ENCODE peak calls at places on chromosomes 6 and 20, in four cellular contexts. K is type B pancreatic cell, P is astrocyte of the spinal cord, V is IMR-90. S is an unnamed sample.

GRCh38 chr6:53696351-53696750 is 30.8 kb upstream of the KLHL31 start:
- DNase-seq in K (no peak), P (no peak), V (no peak), S (no peak)

GRCh38 chr6:154605207-154605877 is 94.9 kb upstream of the CNKSR3 start:
- DNase-seq in K (no peak), P (peak; percentile 73), V (no peak), S (no peak)

GRCh38 chr6:56756791-56757582 is 114.3 kb upstream of the DST start:
- DNase-seq in K (no peak), P (no peak), V (peak; percentile 45), S (no peak)

GRCh38 chr20:33666293-33667244 is at the start of gene ACTL10:
- DNase-seq in K (peak; percentile 94), P (peak; percentile 98), V (peak; percentile 96), S (peak; percentile 98)

GRCh38 chr20:5220334-5221077 is 93.7 kb downstream of the CDS2 start:
- DNase-seq in K (no peak), P (no peak), V (no peak), S (no peak)

GRCh38 chr6:12980741-12981140 is 264.2 kb downstream of the PHACTR1 start:
- DNase-seq in K (no peak), P (no peak), V (no peak), S (no peak)

GRCh38 chr6:100260584-100260983 is 204.1 kb downstream of the SIM1 start:
- DNase-seq in K (no peak), P (no peak), V (peak; percentile 6), S (no peak)

GRCh38 chr20:12433724-12434123 is 516.0 kb downstream of the BTBD3 start:
- DNase-seq in K (no peak), P (no peak), V (no peak), S (no peak)

GRCh38 chr20:36421641-36422040 is 115.5 kb downstream of the DLGAP4 start:
- DNase-seq in K (no peak), P (no peak), V (no peak), S (no peak)

GRCh38 chr6:158688860-158689259 is 39.0 kb downstream of the SYTL3 start:
- DNase-seq in K (no peak), P (no peak), V (peak; percentile 67), S (no peak)

GRCh38 chr6:5282191-5282623 is 20.9 kb downstream of the FARS2 start:
- DNase-seq in K (no peak), P (no peak), V (no peak), S (no peak)

GRCh38 chr6:52231411-52232127 is 12.7 kb downstream of the IL17F start:
- DNase-seq in K (no peak), P (no peak), V (no peak), S (no peak)

GRCh38 chr6:128710305-128710704 is 172.6 kb upstream of the LAMA2 start:
- DNase-seq in K (no peak), P (peak; percentile 13), V (peak; percentile 61), S (peak; percentile 86)

GRCh38 chr6:43683708-43684455 is 3.7 kb downstream of the MRPS18A start:
- DNase-seq in K (no peak), P (no peak), V (no peak), S (no peak)

GRCh38 chr6:56890683-56891429 is 64.1 kb upstream of the BEND6 start:
- DNase-seq in K (no peak), P (peak; percentile 86), V (peak; percentile 97), S (peak; percentile 95)

GRCh38 chr20:20658871-20659415 is 53.5 kb downstream of the RALGAPA2 start:
- DNase-seq in K (no peak), P (peak; percentile 45), V (no peak), S (no peak)

GRCh38 chr6:11393713-11394627 is 143.6 kb upstream of the TMEM170B start:
- DNase-seq in K (no peak), P (peak; percentile 64), V (peak; percentile 3), S (peak; percentile 42)

GRCh38 chr20:916825-917224 is 691 bp upstream of the ANGPT4 start:
- DNase-seq in K (no peak), P (no peak), V (no peak), S (no peak)

DNA sequence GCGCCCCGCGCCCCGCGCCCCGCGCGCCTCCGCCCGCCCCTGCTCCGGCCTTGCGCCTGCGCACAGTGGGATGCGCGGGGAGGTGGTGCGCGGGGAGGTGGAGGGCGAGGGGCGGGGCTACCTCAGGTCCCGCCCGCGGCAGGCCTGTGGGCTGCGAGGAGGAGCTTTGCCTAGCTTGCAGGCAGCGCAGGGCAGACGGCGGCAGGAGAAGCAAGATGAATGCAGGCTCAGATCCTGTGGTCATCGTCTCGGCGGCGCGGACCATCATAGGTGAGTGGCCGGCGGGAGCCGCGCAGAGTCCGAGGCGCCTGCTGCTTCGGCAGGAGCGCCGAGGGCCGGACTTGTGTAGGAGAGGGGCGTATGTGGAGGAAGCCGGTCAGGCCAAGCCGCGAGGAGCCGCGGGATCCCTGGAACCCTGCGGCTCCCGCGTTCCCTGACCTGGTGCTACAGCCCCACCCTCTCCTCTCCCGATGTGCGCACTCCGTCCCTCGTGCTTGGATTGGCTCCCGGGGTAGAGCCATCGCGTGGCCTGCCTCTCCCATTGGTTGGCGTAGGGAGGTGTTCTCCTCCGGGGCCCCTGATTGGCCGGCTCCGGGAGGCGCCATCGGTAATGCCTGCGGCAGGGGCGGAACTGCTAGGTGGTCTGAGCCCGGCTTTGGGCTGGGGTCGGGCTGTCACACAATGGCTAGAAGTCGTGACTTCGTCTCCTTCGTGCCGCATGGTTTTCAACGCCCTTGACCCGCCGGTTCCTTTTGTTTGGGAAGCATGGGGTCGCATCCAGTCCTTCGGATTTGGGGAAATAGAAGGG is at the start of gene ACAT2:
- DNase-seq in K (peak; percentile 94), P (peak; percentile 95), V (peak; percentile 92), S (peak; percentile 90)
- TF ChIP-seq CTCF in K (no peak), P (no peak), V (no peak), S (no peak)

GRCh38 chr6:47810885-47811284 is 29.1 kb downstream of the OPN5 start:
- DNase-seq in K (no peak), P (no peak), V (no peak), S (no peak)
- TF ChIP-seq CTCF in K (no peak), P (no peak), V (no peak), S (no peak)

DNA sequence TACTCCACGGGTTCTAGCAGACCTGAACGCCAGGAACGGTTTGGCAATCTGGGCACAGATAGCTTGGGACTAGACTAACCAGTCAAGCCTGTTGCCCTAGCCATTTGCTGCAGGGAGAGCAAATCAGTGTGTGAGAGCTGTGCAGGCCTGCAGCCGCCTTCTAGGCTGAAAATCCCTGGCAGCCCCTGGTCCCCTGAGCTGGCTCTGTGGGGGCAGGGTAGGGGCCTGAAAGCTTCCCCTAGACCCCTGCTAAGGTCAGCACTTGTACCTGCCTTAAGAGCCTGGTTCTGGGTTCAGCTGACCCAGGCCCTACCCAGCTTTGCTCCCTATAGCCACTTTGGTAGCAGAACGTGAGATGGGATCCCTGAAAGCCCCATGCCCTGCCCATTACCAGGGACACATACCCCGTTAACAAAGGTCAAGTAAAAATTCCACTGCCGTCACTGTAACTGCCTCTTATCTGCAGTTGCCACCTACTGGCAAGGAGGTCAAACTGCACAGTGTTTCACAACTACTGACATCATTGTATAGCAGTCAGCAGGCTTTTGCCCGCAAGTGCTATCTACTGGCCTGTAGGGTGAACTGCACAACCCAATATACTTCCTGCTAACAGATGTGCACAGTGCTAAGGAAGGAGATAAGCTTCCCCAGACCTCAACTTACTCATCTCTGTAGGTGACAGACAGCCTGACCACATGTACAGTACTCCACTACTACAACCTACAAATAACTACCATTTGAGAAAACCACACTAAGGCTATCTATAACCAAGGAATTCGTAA is 95.1 kb upstream of the OLIG3 start:
- DNase-seq in K (no peak), P (peak; percentile 31), V (peak; percentile 50), S (peak; percentile 21)
- TF ChIP-seq CTCF in K (peak; percentile 64), P (peak; percentile 49), V (peak; percentile 45), S (peak; percentile 63)

GRCh38 chr20:57947421-57948176 is 237.8 kb upstream of the PMEPA1 start:
- DNase-seq in K (no peak), P (peak; percentile 93), V (peak; percentile 3), S (peak; percentile 80)
- TF ChIP-seq CTCF in K (no peak), P (peak; percentile 21), V (no peak), S (peak; percentile 19)

GRCh38 chr6:152070556-152070955 is 263.1 kb downstream of the ESR1 start:
- DNase-seq in K (no peak), P (no peak), V (no peak), S (no peak)
- TF ChIP-seq CTCF in K (no peak), P (no peak), V (no peak), S (no peak)

GRCh38 chr20:3470627-3471396 is at the start of gene ATRN:
- DNase-seq in K (peak; percentile 97), P (peak; percentile 93), V (peak; percentile 89), S (peak; percentile 83)
- TF ChIP-seq CTCF in K (peak; percentile 26), P (no peak), V (no peak), S (no peak)

GRCh38 chr6:28838289-28838633 is 85.5 kb downstream of the TRIM27 start:
- DNase-seq in K (peak; percentile 73), P (peak; percentile 77), V (peak; percentile 70), S (peak; percentile 51)

GRCh38 chr6:28839443-28840120 is 84.2 kb downstream of the TRIM27 start:
- DNase-seq in K (no peak), P (no peak), V (no peak), S (no peak)

GRCh38 chr6:28838634-28839442 is 84.9 kb downstream of the TRIM27 start:
- DNase-seq in K (peak; percentile 92), P (peak; percentile 83), V (peak; percentile 80), S (peak; percentile 81)

DNA sequence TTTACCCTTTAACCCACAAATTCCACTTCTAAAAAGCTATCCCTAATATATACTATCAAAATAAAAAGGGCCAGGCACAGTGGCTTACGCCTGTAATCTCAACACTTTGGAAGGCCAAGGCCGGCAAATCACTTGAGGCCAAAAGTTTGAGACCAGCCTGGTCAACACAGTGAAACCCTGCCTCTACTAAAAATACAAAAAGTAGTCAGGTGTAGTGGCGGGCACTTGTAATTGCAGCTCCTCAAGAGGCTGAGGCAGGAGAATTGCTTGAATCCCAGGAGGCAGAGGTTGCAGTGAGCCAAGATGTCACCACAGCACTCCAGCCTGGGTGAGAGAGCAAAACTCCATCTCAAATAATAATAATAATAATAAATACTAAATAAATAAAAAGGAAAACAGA is 82.5 kb downstream of the TRIM27 start:
- DNase-seq in K (no peak), P (no peak), V (no peak), S (no peak)
- TF ChIP-seq CTCF in K (peak; percentile 56), P (no peak), V (no peak), S (no peak)

GRCh38 chr6:24558516-24558915 is 63.7 kb downstream of the ALDH5A1 start:
- DNase-seq in K (no peak), P (no peak), V (no peak), S (no peak)

GRCh38 chr6:24566020-24566752 is 71.4 kb downstream of the ALDH5A1 start:
- DNase-seq in K (no peak), P (no peak), V (peak; percentile 10), S (peak; percentile 37)

GRCh38 chr6:24565196-24565595 is 70.4 kb downstream of the ALDH5A1 start:
- DNase-seq in K (no peak), P (no peak), V (no peak), S (no peak)

GRCh38 chr6:24568687-24569086 is 73.9 kb downstream of the ALDH5A1 start:
- DNase-seq in K (no peak), P (no peak), V (no peak), S (no peak)

GRCh38 chr6:24564081-24564480 is 69.3 kb downstream of the ALDH5A1 start:
- DNase-seq in K (no peak), P (no peak), V (no peak), S (no peak)
- TF ChIP-seq CTCF in K (no peak), P (no peak), V (no peak), S (no peak)

S was measured in HFFc6.